ENCODE peak calls at places on chromosomes 4 and X, in ten cellular contexts. One of them, this sample, is unnamed.
A peak's percentile ranks its signal among the peaks of the same experiment; 100 is the strongest.

GRCh38 chr4:4524364-4524763 is 17.5 kb downstream of the STX18 start:
- DNase-seq in left lung: no peak
- DNase-seq in adrenal gland: no peak
- DNase-seq in HFF-Myc: no peak
- DNase-seq in psoas muscle: no peak
- DNase-seq in foreskin fibroblast: no peak
- DNase-seq in astrocyte of the cerebellum: no peak
- DNase-seq in fibroblast of lung: no peak
- DNase-seq in GM13976: peak; percentile 59
- DNase-seq in heart right ventricle: no peak
- DNase-seq in this sample: peak; percentile 35

GRCh38 chr4:41600243-41600642 is 62.3 kb downstream of the LIMCH1 start:
- DNase-seq in left lung: no peak
- DNase-seq in adrenal gland: no peak
- DNase-seq in HFF-Myc: no peak
- DNase-seq in psoas muscle: no peak
- DNase-seq in foreskin fibroblast: no peak
- DNase-seq in astrocyte of the cerebellum: peak; percentile 59
- DNase-seq in fibroblast of lung: peak; percentile 85
- DNase-seq in GM13976: no peak
- DNase-seq in heart right ventricle: peak; percentile 23
- DNase-seq in this sample: no peak

GRCh38 chr4:173524218-173525117 is 5.6 kb downstream of the HAND2 start:
- DNase-seq in left lung: no peak
- DNase-seq in adrenal gland: no peak
- DNase-seq in HFF-Myc: no peak
- DNase-seq in psoas muscle: no peak
- DNase-seq in foreskin fibroblast: no peak
- DNase-seq in astrocyte of the cerebellum: no peak
- DNase-seq in fibroblast of lung: no peak
- DNase-seq in GM13976: no peak
- DNase-seq in heart right ventricle: no peak
- DNase-seq in this sample: no peak

GRCh38 chr4:11505225-11505971 is 76.7 kb upstream of the HS3ST1 start:
- DNase-seq in left lung: no peak
- DNase-seq in adrenal gland: no peak
- DNase-seq in HFF-Myc: no peak
- DNase-seq in psoas muscle: no peak
- DNase-seq in foreskin fibroblast: no peak
- DNase-seq in astrocyte of the cerebellum: peak; percentile 42
- DNase-seq in fibroblast of lung: peak; percentile 82
- DNase-seq in GM13976: no peak
- DNase-seq in heart right ventricle: no peak
- DNase-seq in this sample: no peak

GRCh38 chrX:100731441-100732281 is at the start of gene SYTL4:
- DNase-seq in left lung: peak; percentile 33
- DNase-seq in adrenal gland: peak; percentile 19
- DNase-seq in HFF-Myc: no peak
- DNase-seq in psoas muscle: peak; percentile 63
- DNase-seq in foreskin fibroblast: peak; percentile 35
- DNase-seq in astrocyte of the cerebellum: no peak
- DNase-seq in fibroblast of lung: peak; percentile 11
- DNase-seq in GM13976: peak; percentile 24
- DNase-seq in heart right ventricle: peak; percentile 3
- DNase-seq in this sample: no peak

GRCh38 chr4:109730294-109731051 is 603 bp upstream of the PLA2G12A start:
- DNase-seq in left lung: peak; percentile 59
- DNase-seq in adrenal gland: no peak
- DNase-seq in HFF-Myc: peak; percentile 17
- DNase-seq in psoas muscle: peak; percentile 73
- DNase-seq in foreskin fibroblast: peak; percentile 83
- DNase-seq in astrocyte of the cerebellum: no peak
- DNase-seq in fibroblast of lung: peak; percentile 59
- DNase-seq in GM13976: no peak
- DNase-seq in heart right ventricle: no peak
- DNase-seq in this sample: no peak

GRCh38 chr4:78481180-78481579 is 70.4 kb upstream of the ANXA3 start:
- DNase-seq in left lung: no peak
- DNase-seq in adrenal gland: no peak
- DNase-seq in HFF-Myc: peak; percentile 78
- DNase-seq in psoas muscle: no peak
- DNase-seq in foreskin fibroblast: peak; percentile 97
- DNase-seq in astrocyte of the cerebellum: no peak
- DNase-seq in fibroblast of lung: peak; percentile 50
- DNase-seq in GM13976: no peak
- DNase-seq in heart right ventricle: no peak
- DNase-seq in this sample: no peak

GRCh38 chr4:2186133-2186864 is 55.6 kb downstream of the HAUS3 start:
- DNase-seq in left lung: no peak
- DNase-seq in adrenal gland: no peak
- DNase-seq in HFF-Myc: no peak
- DNase-seq in psoas muscle: no peak
- DNase-seq in foreskin fibroblast: peak; percentile 55
- DNase-seq in astrocyte of the cerebellum: peak; percentile 6
- DNase-seq in fibroblast of lung: peak; percentile 27
- DNase-seq in GM13976: no peak
- DNase-seq in heart right ventricle: no peak
- DNase-seq in this sample: no peak

GRCh38 chr4:143185253-143186107 is 763 bp downstream of the USP38 start:
- DNase-seq in left lung: peak; percentile 53
- DNase-seq in adrenal gland: no peak
- DNase-seq in HFF-Myc: no peak
- DNase-seq in psoas muscle: no peak
- DNase-seq in foreskin fibroblast: peak; percentile 36
- DNase-seq in astrocyte of the cerebellum: no peak
- DNase-seq in fibroblast of lung: peak; percentile 15
- DNase-seq in GM13976: no peak
- DNase-seq in heart right ventricle: peak; percentile 13
- DNase-seq in this sample: no peak

GRCh38 chr4:143184217-143184502 is 557 bp upstream of the USP38 start:
- DNase-seq in left lung: no peak
- DNase-seq in adrenal gland: no peak
- DNase-seq in HFF-Myc: no peak
- DNase-seq in psoas muscle: no peak
- DNase-seq in foreskin fibroblast: no peak
- DNase-seq in astrocyte of the cerebellum: no peak
- DNase-seq in fibroblast of lung: no peak
- DNase-seq in GM13976: peak; percentile 10
- DNase-seq in heart right ventricle: no peak
- DNase-seq in this sample: no peak

GRCh38 chr4:143183513-143184216 is 1.1 kb upstream of the USP38 start:
- DNase-seq in left lung: no peak
- DNase-seq in adrenal gland: no peak
- DNase-seq in HFF-Myc: no peak
- DNase-seq in psoas muscle: no peak
- DNase-seq in foreskin fibroblast: no peak
- DNase-seq in astrocyte of the cerebellum: no peak
- DNase-seq in fibroblast of lung: no peak
- DNase-seq in GM13976: no peak
- DNase-seq in heart right ventricle: no peak
- DNase-seq in this sample: no peak

GRCh38 chr4:143186202-143186601 is 1.5 kb downstream of the USP38 start:
- DNase-seq in left lung: no peak
- DNase-seq in adrenal gland: no peak
- DNase-seq in HFF-Myc: no peak
- DNase-seq in psoas muscle: no peak
- DNase-seq in foreskin fibroblast: peak; percentile 38
- DNase-seq in astrocyte of the cerebellum: no peak
- DNase-seq in fibroblast of lung: peak; percentile 55
- DNase-seq in GM13976: no peak
- DNase-seq in heart right ventricle: no peak
- DNase-seq in this sample: no peak

DNA sequence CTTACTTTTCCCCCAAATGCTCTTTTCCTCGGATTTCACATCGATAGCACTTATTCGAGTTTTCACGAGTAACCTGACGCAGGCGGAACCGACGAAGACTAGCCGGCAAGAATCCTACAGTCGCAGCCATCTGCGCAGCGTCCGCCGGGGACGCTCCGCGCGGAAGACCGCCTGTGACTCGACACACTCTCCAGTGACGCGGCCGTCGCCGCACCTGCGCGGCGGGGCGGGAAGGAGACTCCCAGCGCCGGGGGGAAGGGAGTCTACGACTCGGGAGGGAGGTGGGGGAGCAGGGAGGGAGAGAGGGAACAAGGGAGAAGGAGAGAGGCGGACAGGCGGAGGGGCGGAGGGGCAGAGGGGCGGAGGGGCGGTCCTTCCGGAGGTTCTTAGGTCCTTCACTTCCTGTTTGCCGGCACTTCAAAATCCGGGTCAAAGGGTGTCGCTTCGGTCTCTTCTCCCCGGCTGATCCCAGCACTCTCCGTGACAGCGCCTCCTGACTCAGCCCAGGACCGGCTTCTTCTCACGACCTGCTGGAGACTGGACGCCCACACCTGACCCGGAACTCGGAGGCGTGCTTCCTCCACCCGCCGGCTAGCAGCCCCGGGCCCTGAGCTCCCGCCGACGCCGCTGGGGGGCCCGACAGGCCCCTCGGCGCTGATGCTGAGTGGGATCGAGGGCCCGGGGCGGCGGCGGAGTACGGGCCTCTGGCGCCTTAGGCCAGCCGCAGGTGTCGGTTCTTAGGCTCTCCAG is at the start of gene USP38:
- DNase-seq in left lung: peak; percentile 95
- DNase-seq in adrenal gland: peak; percentile 94
- DNase-seq in HFF-Myc: peak; percentile 78
- DNase-seq in psoas muscle: peak; percentile 96
- DNase-seq in foreskin fibroblast: peak; percentile 97
- DNase-seq in astrocyte of the cerebellum: peak; percentile 74
- DNase-seq in fibroblast of lung: peak; percentile 94
- DNase-seq in GM13976: peak; percentile 87
- DNase-seq in heart right ventricle: peak; percentile 92
- DNase-seq in this sample: peak; percentile 76
- TF ChIP-seq CTCF in left lung: no peak
- TF ChIP-seq CTCF in adrenal gland: no peak
- TF ChIP-seq CTCF in HFF-Myc: no peak
- TF ChIP-seq CTCF in psoas muscle: no peak
- TF ChIP-seq CTCF in foreskin fibroblast: no peak
- TF ChIP-seq CTCF in astrocyte of the cerebellum: no peak
- TF ChIP-seq CTCF in fibroblast of lung: peak; percentile 1
- TF ChIP-seq CTCF in GM13976: no peak
- TF ChIP-seq CTCF in heart right ventricle: no peak
- TF ChIP-seq CTCF in this sample: no peak

DNA sequence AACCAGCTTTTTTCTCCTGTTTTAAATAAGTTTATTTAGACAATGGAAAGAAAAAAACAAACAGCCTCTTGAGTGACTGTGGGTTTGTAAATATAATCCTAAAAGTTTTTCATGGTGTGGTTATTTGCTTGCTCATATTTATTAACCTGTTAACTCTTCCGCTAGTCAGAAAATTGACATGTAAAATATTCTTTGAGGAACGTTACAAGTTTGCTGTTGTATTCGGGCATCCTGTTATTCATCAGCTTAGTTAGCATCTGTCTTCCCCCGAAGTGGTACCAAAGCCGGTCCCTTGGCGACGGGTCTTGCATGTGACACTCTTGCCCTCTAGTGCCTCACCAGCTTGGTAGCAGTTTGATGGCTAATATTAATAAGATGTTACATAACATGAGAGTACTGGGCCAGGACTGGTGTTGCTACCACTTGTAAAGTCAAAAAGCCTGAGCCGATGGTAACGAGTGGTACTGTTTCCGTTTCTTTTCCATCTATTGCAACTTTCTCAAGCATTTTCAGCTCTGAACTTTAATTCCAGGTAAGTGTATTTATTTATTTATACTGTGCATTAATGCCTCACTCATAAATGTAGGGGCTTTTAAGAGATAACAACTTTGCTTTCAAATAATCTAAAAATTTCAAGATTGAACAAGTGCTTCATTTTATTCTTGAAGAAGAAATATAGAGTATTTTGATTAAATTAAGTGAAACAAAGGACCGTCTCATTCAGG is at the start of gene NDST3:
- DNase-seq in left lung: peak; percentile 59
- DNase-seq in adrenal gland: peak; percentile 30
- DNase-seq in HFF-Myc: peak; percentile 22
- DNase-seq in psoas muscle: peak; percentile 32
- DNase-seq in foreskin fibroblast: peak; percentile 61
- DNase-seq in astrocyte of the cerebellum: peak; percentile 70
- DNase-seq in fibroblast of lung: peak; percentile 77
- DNase-seq in GM13976: peak; percentile 32
- DNase-seq in heart right ventricle: peak; percentile 6
- DNase-seq in this sample: no peak
- TF ChIP-seq CTCF in left lung: no peak
- TF ChIP-seq CTCF in adrenal gland: peak; percentile 21
- TF ChIP-seq CTCF in HFF-Myc: peak; percentile 46
- TF ChIP-seq CTCF in psoas muscle: no peak
- TF ChIP-seq CTCF in foreskin fibroblast: peak; percentile 15
- TF ChIP-seq CTCF in astrocyte of the cerebellum: peak; percentile 67
- TF ChIP-seq CTCF in fibroblast of lung: no peak
- TF ChIP-seq CTCF in GM13976: no peak
- TF ChIP-seq CTCF in heart right ventricle: no peak
- TF ChIP-seq CTCF in this sample: no peak

GRCh38 chr4:139672732-139673131 is 7.1 kb downstream of the MGST2 start:
- DNase-seq in left lung: no peak
- DNase-seq in adrenal gland: no peak
- DNase-seq in HFF-Myc: no peak
- DNase-seq in psoas muscle: no peak
- DNase-seq in foreskin fibroblast: no peak
- DNase-seq in astrocyte of the cerebellum: no peak
- DNase-seq in fibroblast of lung: no peak
- DNase-seq in GM13976: no peak
- DNase-seq in heart right ventricle: no peak
- DNase-seq in this sample: no peak

GRCh38 chr4:139676913-139677585 is 11.4 kb downstream of the MGST2 start:
- DNase-seq in left lung: no peak
- DNase-seq in adrenal gland: no peak
- DNase-seq in HFF-Myc: no peak
- DNase-seq in psoas muscle: no peak
- DNase-seq in foreskin fibroblast: no peak
- DNase-seq in astrocyte of the cerebellum: no peak
- DNase-seq in fibroblast of lung: no peak
- DNase-seq in GM13976: no peak
- DNase-seq in heart right ventricle: no peak
- DNase-seq in this sample: no peak

GRCh38 chr4:139675156-139675555 is 9.5 kb downstream of the MGST2 start:
- DNase-seq in left lung: no peak
- DNase-seq in adrenal gland: no peak
- DNase-seq in HFF-Myc: no peak
- DNase-seq in psoas muscle: no peak
- DNase-seq in foreskin fibroblast: no peak
- DNase-seq in astrocyte of the cerebellum: no peak
- DNase-seq in fibroblast of lung: no peak
- DNase-seq in GM13976: no peak
- DNase-seq in heart right ventricle: no peak
- DNase-seq in this sample: no peak

GRCh38 chr4:139675651-139676050 is 10.0 kb downstream of the MGST2 start:
- DNase-seq in left lung: no peak
- DNase-seq in adrenal gland: no peak
- DNase-seq in HFF-Myc: no peak
- DNase-seq in psoas muscle: no peak
- DNase-seq in foreskin fibroblast: peak; percentile 50
- DNase-seq in astrocyte of the cerebellum: no peak
- DNase-seq in fibroblast of lung: no peak
- DNase-seq in GM13976: no peak
- DNase-seq in heart right ventricle: no peak
- DNase-seq in this sample: no peak

DNA sequence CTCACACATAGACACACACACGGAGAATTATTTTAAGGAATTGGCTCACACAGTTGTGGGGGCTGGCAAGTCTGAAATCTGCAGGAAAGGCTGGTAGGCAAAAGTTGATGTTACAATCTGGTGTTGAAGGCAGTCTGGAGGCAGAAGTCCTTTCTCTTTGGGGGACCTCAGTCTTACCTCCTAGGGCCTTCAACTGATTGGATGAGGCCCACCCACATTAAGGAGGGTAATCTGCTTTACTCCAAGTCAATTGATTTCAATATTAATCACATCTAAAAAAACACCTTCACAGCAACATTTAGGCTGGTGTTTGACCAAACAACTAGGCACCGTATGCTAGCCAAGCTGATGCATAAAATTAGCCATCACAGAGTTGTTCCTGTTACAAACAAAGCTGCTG is 10.7 kb downstream of the MGST2 start:
- DNase-seq in left lung: no peak
- DNase-seq in adrenal gland: no peak
- DNase-seq in HFF-Myc: no peak
- DNase-seq in psoas muscle: no peak
- DNase-seq in foreskin fibroblast: no peak
- DNase-seq in astrocyte of the cerebellum: no peak
- DNase-seq in fibroblast of lung: no peak
- DNase-seq in GM13976: no peak
- DNase-seq in heart right ventricle: no peak
- DNase-seq in this sample: no peak
- TF ChIP-seq CTCF in left lung: no peak
- TF ChIP-seq CTCF in adrenal gland: no peak
- TF ChIP-seq CTCF in HFF-Myc: no peak
- TF ChIP-seq CTCF in psoas muscle: no peak
- TF ChIP-seq CTCF in foreskin fibroblast: no peak
- TF ChIP-seq CTCF in astrocyte of the cerebellum: no peak
- TF ChIP-seq CTCF in fibroblast of lung: no peak
- TF ChIP-seq CTCF in GM13976: no peak
- TF ChIP-seq CTCF in heart right ventricle: no peak
- TF ChIP-seq CTCF in this sample: no peak

GRCh38 chrX:113950081-113950678 is 633.7 kb upstream of the HTR2C start:
- DNase-seq in left lung: no peak
- DNase-seq in adrenal gland: no peak
- DNase-seq in HFF-Myc: no peak
- DNase-seq in psoas muscle: no peak
- DNase-seq in foreskin fibroblast: no peak
- DNase-seq in astrocyte of the cerebellum: no peak
- DNase-seq in fibroblast of lung: no peak
- DNase-seq in GM13976: no peak
- DNase-seq in heart right ventricle: no peak
- DNase-seq in this sample: no peak

GRCh38 chrX:113947548-113947947 is 636.3 kb upstream of the HTR2C start:
- DNase-seq in left lung: no peak
- DNase-seq in adrenal gland: no peak
- DNase-seq in HFF-Myc: no peak
- DNase-seq in psoas muscle: no peak
- DNase-seq in foreskin fibroblast: peak; percentile 0
- DNase-seq in astrocyte of the cerebellum: no peak
- DNase-seq in fibroblast of lung: no peak
- DNase-seq in GM13976: no peak
- DNase-seq in heart right ventricle: no peak
- DNase-seq in this sample: no peak
- TF ChIP-seq CTCF in left lung: no peak
- TF ChIP-seq CTCF in adrenal gland: no peak
- TF ChIP-seq CTCF in HFF-Myc: no peak
- TF ChIP-seq CTCF in psoas muscle: no peak
- TF ChIP-seq CTCF in foreskin fibroblast: no peak
- TF ChIP-seq CTCF in astrocyte of the cerebellum: no peak
- TF ChIP-seq CTCF in fibroblast of lung: no peak
- TF ChIP-seq CTCF in GM13976: no peak
- TF ChIP-seq CTCF in heart right ventricle: no peak
- TF ChIP-seq CTCF in this sample: no peak